ENCODE peak calls at places on chromosome 19, in seven cellular contexts. D is uterus, U is heart left ventricle, G is sigmoid colon, J is prostate gland, Y is stomach, N is H1. O is an unnamed sample.

GRCh38 chr19:19997656-19998268 is 41.5 kb downstream of the ZNF682 start:
- DNase-seq in J (peak; percentile 10), Y (peak; percentile 27), N (peak; percentile 90), G (no peak), U (peak; percentile 64), D (no peak), O (no peak)

GRCh38 chr19:12202250-12202649 is 39.4 kb downstream of the ZNF136 start:
- DNase-seq in D (no peak), J (peak; percentile 12), Y (peak; percentile 66), G (no peak), U (no peak), N (peak; percentile 51), O (no peak)

GRCh38 chr19:47540748-47541147 is 25.9 kb upstream of the NAPA start:
- DNase-seq in U (no peak), J (no peak), N (no peak), G (no peak), D (no peak), Y (no peak), O (no peak)

GRCh38 chr19:46461537-46461936 is 9.8 kb downstream of the PNMA8A start:
- DNase-seq in D (no peak), J (no peak), Y (no peak), U (no peak), G (no peak), N (no peak), O (no peak)

GRCh38 chr19:4357095-4357797 is 13.9 kb downstream of the MPND start:
- DNase-seq in D (no peak), G (peak; percentile 65), Y (no peak), J (no peak), N (no peak), U (no peak), O (no peak)

GRCh38 chr19:31140717-31141116 is 208.5 kb downstream of the TSHZ3 start:
- DNase-seq in N (no peak), U (no peak), D (no peak), J (no peak), G (no peak), Y (no peak), O (no peak)

GRCh38 chr19:4977299-4978174 is 8.6 kb downstream of the KDM4B start:
- DNase-seq in D (peak; percentile 75), Y (peak; percentile 34), N (no peak), G (peak; percentile 91), U (peak; percentile 74), J (no peak), O (no peak)

GRCh38 chr19:14434543-14435319 is 1.6 kb downstream of the PKN1 start:
- DNase-seq in D (peak; percentile 72), Y (peak; percentile 71), G (peak; percentile 89), N (no peak), U (peak; percentile 78), J (no peak), O (peak; percentile 69)

GRCh38 chr19:21508198-21508597 is 2.8 kb downstream of the ZNF429 start:
- DNase-seq in N (no peak), J (no peak), G (no peak), Y (no peak), U (no peak), D (no peak), O (no peak)

GRCh38 chr19:19218911-19219310 is 7.2 kb downstream of the NCAN start:
- DNase-seq in J (no peak), N (no peak), Y (no peak), G (no peak), U (no peak), D (no peak), O (no peak)

GRCh38 chr19:8185343-8186068 is 23.7 kb upstream of the CERS4 start:
- DNase-seq in U (no peak), Y (no peak), N (no peak), G (no peak), D (no peak), J (no peak), O (no peak)

GRCh38 chr19:12705169-12705568 is 8.7 kb upstream of the FBXW9 start:
- DNase-seq in G (no peak), J (no peak), N (no peak), U (no peak), D (no peak), Y (no peak), O (no peak)

GRCh38 chr19:42421101-42421500 is 6.1 kb downstream of the LIPE start:
- DNase-seq in G (no peak), N (no peak), J (no peak), U (no peak), Y (no peak), D (no peak), O (no peak)

GRCh38 chr19:49442793-49443365 is 1.6 kb upstream of the SLC17A7 start:
- DNase-seq in J (peak; percentile 75), G (peak; percentile 97), N (peak; percentile 100), U (peak; percentile 98), Y (peak; percentile 90), D (peak; percentile 95), O (peak; percentile 97)

GRCh38 chr19:45800009-45800553 is 7.4 kb upstream of the DMWD start:
- DNase-seq in J (no peak), G (no peak), N (no peak), D (no peak), Y (no peak), U (no peak), O (no peak)

GRCh38 chr19:7191946-7192691 is 102.1 kb downstream of the INSR start:
- DNase-seq in G (no peak), Y (no peak), U (no peak), D (no peak), J (no peak), N (no peak), O (no peak)

GRCh38 chr19:55600336-55601028 is 394 bp downstream of the ZNF524 start:
- DNase-seq in G (peak; percentile 87), U (no peak), D (peak; percentile 77), Y (no peak), N (peak; percentile 89), J (no peak), O (peak; percentile 72)
- TF ChIP-seq POLR2A in G (no peak), U (no peak), D (no peak), Y (no peak), N (no peak), J (no peak), O (no peak)

GRCh38 chr19:1621021-1621420 is 15.8 kb upstream of the UQCR11 start:
- DNase-seq in D (no peak), N (no peak), Y (no peak), J (no peak), U (peak; percentile 58), G (peak; percentile 59), O (peak; percentile 14)

GRCh38 chr19:1622007-1622406 is 16.7 kb upstream of the UQCR11 start:
- DNase-seq in J (no peak), G (no peak), Y (no peak), U (no peak), D (no peak), N (no peak), O (no peak)

GRCh38 chr19:1624458-1624857 is 19.2 kb upstream of the UQCR11 start:
- DNase-seq in Y (peak; percentile 55), J (no peak), N (peak; percentile 87), G (peak; percentile 78), D (no peak), U (peak; percentile 69), O (no peak)

GRCh38 chr19:1621574-1621973 is 16.3 kb upstream of the UQCR11 start:
- DNase-seq in U (peak; percentile 54), D (no peak), G (no peak), Y (no peak), N (no peak), J (no peak), O (no peak)

DNA sequence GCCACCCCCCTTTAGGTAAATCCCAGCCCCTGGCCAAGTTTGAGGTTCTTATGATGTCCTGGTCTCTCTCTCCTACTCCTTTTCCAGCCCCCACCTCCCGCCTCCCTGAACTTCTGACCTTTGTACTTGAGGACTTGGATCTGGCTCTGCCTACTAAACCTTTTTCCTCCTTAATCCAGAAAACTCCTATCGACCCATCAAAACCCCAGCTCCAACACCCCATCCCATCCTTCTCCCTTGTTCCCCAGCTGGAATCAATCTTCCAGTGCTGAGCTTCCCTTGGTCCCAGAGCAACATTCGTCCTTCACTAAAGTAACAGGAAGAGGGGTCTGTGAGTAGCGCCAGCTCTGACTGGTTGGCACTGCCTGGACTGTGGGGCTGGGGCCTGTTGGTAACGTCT is 17.3 kb upstream of the UQCR11 start:
- DNase-seq in J (no peak), Y (no peak), G (no peak), N (no peak), U (no peak), D (no peak), O (no peak)
- H3K36me3 ChIP-seq in J (peaks cover 11% of the 10 kb centered on the region), Y (peaks cover 98% of the 10 kb centered on the region), G (no peaks in the 10 kb centered on the region), N (peaks cover 9% of the 10 kb centered on the region), U (peaks cover 54% of the 10 kb centered on the region), D (no peaks in the 10 kb centered on the region), O (no peaks in the 10 kb centered on the region)

GRCh38 chr19:35119091-35119490 is 3.5 kb downstream of the FXYD3 start:
- DNase-seq in G (no peak), D (no peak), U (no peak), J (no peak), N (no peak), Y (peak; percentile 49), O (no peak)
- H3K4me1 ChIP-seq in G (no peaks in the 10 kb centered on the region), D (no peaks in the 10 kb centered on the region), U (peaks cover 17% of the 10 kb centered on the region), J (peaks cover 5% of the 10 kb centered on the region), N (peaks cover 26% of the 10 kb centered on the region), Y (peaks cover 51% of the 10 kb centered on the region), O (no peaks in the 10 kb centered on the region)

GRCh38 chr19:38617764-38618589 is at the start of gene MAP4K1:
- DNase-seq in D (peak; percentile 28), J (peak; percentile 22), N (no peak), U (peak; percentile 84), Y (peak; percentile 53), G (no peak), O (peak; percentile 68)

GRCh38 chr19:38619361-38620174 is 580 bp downstream of the EIF3K start:
- DNase-seq in Y (no peak), G (no peak), N (no peak), D (no peak), J (no peak), U (no peak), O (no peak)

GRCh38 chr19:38617283-38617763 is 430 bp downstream of the MAP4K1 start:
- DNase-seq in G (no peak), N (no peak), Y (no peak), U (no peak), D (no peak), J (no peak), O (no peak)

GRCh38 chr19:38616265-38616664 is 1.5 kb downstream of the MAP4K1 start:
- DNase-seq in J (no peak), U (no peak), Y (no peak), N (no peak), D (no peak), G (no peak), O (no peak)

GRCh38 chr19:38618590-38619360 is at the start of gene EIF3K:
- DNase-seq in U (peak; percentile 100), Y (peak; percentile 99), D (peak; percentile 100), J (peak; percentile 98), G (peak; percentile 99), N (peak; percentile 100), O (peak; percentile 99)
- TF ChIP-seq POLR2A in U (peak; percentile 80), Y (no peak), D (peak; percentile 57), J (peak; percentile 51), G (peak; percentile 69), N (peak; percentile 52), O (peak; percentile 75)

GRCh38 chr19:38457690-38458405 is 24.4 kb downstream of the RYR1 start:
- DNase-seq in U (no peak), Y (no peak), D (no peak), G (no peak), N (no peak), J (no peak), O (no peak)
- H3K36me3 ChIP-seq in U (no peaks in the 10 kb centered on the region), Y (no peaks in the 10 kb centered on the region), D (no peaks in the 10 kb centered on the region), G (no peaks in the 10 kb centered on the region), N (peaks cover 16% of the 10 kb centered on the region), J (no peaks in the 10 kb centered on the region), O (no peaks in the 10 kb centered on the region)